ENCODE peak calls at places on chromosomes 2 and 18, in four cellular contexts. One of them, this sample, is unnamed.

GRCh38 chr2:8574196-8575010 is 107.5 kb upstream of the ID2 start:
- DNase-seq in PC-9: no peak
- DNase-seq in GM23248: peak; percentile 19
- DNase-seq in astrocyte: peak; percentile 43
- DNase-seq in this sample: peak; percentile 89

GRCh38 chr2:229922449-229923386 is at the start of gene FBXO36:
- DNase-seq in astrocyte: peak; percentile 44
- DNase-seq in GM23248: peak; percentile 94
- DNase-seq in PC-9: no peak
- DNase-seq in this sample: peak; percentile 90

GRCh38 chr2:241069821-241070281 is 32.2 kb downstream of the MTERF4 start:
- DNase-seq in PC-9: no peak
- DNase-seq in GM23248: no peak
- DNase-seq in astrocyte: no peak
- DNase-seq in this sample: peak; percentile 77

GRCh38 chr2:43566461-43566729 is 29.4 kb downstream of the THADA start:
- DNase-seq in PC-9: no peak
- DNase-seq in GM23248: no peak
- DNase-seq in astrocyte: no peak
- DNase-seq in this sample: no peak

GRCh38 chr2:11904029-11904428 is 157.6 kb downstream of the LPIN1 start:
- DNase-seq in GM23248: no peak
- DNase-seq in astrocyte: no peak
- DNase-seq in PC-9: no peak
- DNase-seq in this sample: no peak

GRCh38 chr2:185628985-185629384 is 109.6 kb upstream of the FSIP2 start:
- DNase-seq in GM23248: peak; percentile 9
- DNase-seq in PC-9: no peak
- DNase-seq in astrocyte: no peak
- DNase-seq in this sample: no peak

GRCh38 chr18:59026831-59027410 is 112.8 kb upstream of the SEC11C start:
- DNase-seq in PC-9: no peak
- DNase-seq in GM23248: no peak
- DNase-seq in astrocyte: no peak
- DNase-seq in this sample: no peak

GRCh38 chr18:8744656-8745055 is 39.3 kb downstream of the MTCL1 start:
- DNase-seq in GM23248: no peak
- DNase-seq in astrocyte: no peak
- DNase-seq in PC-9: no peak
- DNase-seq in this sample: no peak

GRCh38 chr18:11162889-11163288 is 13.5 kb upstream of the PIEZO2 start:
- DNase-seq in PC-9: no peak
- DNase-seq in astrocyte: no peak
- DNase-seq in GM23248: no peak
- DNase-seq in this sample: no peak

GRCh38 chr18:59512025-59512710 is 153.1 kb upstream of the LMAN1 start:
- DNase-seq in astrocyte: no peak
- DNase-seq in PC-9: peak; percentile 27
- DNase-seq in GM23248: no peak
- DNase-seq in this sample: no peak

GRCh38 chr18:30175621-30176225 is 866.8 kb downstream of the DSC3 start:
- DNase-seq in astrocyte: no peak
- DNase-seq in GM23248: no peak
- DNase-seq in PC-9: no peak
- DNase-seq in this sample: no peak

GRCh38 chr2:205752924-205753323 is 70.6 kb downstream of the NRP2 start:
- DNase-seq in astrocyte: peak; percentile 97
- DNase-seq in GM23248: no peak
- DNase-seq in PC-9: no peak
- DNase-seq in this sample: peak; percentile 80

GRCh38 chr2:161990036-161990435 is 84.0 kb downstream of the DPP4 start:
- DNase-seq in PC-9: no peak
- DNase-seq in GM23248: no peak
- DNase-seq in astrocyte: no peak
- DNase-seq in this sample: no peak

GRCh38 chr18:7532942-7533341 is 34.2 kb upstream of the PTPRM start:
- DNase-seq in astrocyte: no peak
- DNase-seq in PC-9: no peak
- DNase-seq in GM23248: no peak
- DNase-seq in this sample: no peak

GRCh38 chr2:148966432-148966758 is 72.1 kb upstream of the LYPD6B start:
- DNase-seq in PC-9: no peak
- DNase-seq in astrocyte: no peak
- DNase-seq in GM23248: no peak
- DNase-seq in this sample: no peak

GRCh38 chr2:134072973-134073490 is 180.8 kb upstream of the MGAT5 start:
- DNase-seq in PC-9: no peak
- DNase-seq in astrocyte: no peak
- DNase-seq in GM23248: no peak
- DNase-seq in this sample: no peak

GRCh38 chr18:10343778-10344177 is 110.7 kb upstream of the APCDD1 start:
- DNase-seq in GM23248: no peak
- DNase-seq in PC-9: no peak
- DNase-seq in astrocyte: no peak
- DNase-seq in this sample: no peak

GRCh38 chr18:40867452-40867851 is 1087.6 kb upstream of the PIK3C3 start:
- DNase-seq in PC-9: peak; percentile 41
- DNase-seq in GM23248: peak; percentile 91
- DNase-seq in astrocyte: peak; percentile 86
- DNase-seq in this sample: no peak

GRCh38 chr2:238684362-238685326 is 163.2 kb upstream of the TWIST2 start:
- DNase-seq in GM23248: peak; percentile 99
- DNase-seq in PC-9: peak; percentile 94
- DNase-seq in astrocyte: peak; percentile 99
- DNase-seq in this sample: peak; percentile 90

GRCh38 chr2:200405599-200406298 is 99.3 kb downstream of the SPATS2L start:
- DNase-seq in PC-9: peak; percentile 99
- DNase-seq in astrocyte: peak; percentile 95
- DNase-seq in GM23248: peak; percentile 93
- DNase-seq in this sample: peak; percentile 22

GRCh38 chr2:218798767-218799504 is 17.0 kb downstream of the CYP27A1 start:
- DNase-seq in astrocyte: peak; percentile 54
- DNase-seq in GM23248: no peak
- DNase-seq in PC-9: no peak
- DNase-seq in this sample: no peak

GRCh38 chr2:133579295-133579694 is 11.0 kb upstream of the NCKAP5 start:
- DNase-seq in PC-9: no peak
- DNase-seq in GM23248: peak; percentile 26
- DNase-seq in astrocyte: peak; percentile 72
- DNase-seq in this sample: peak; percentile 62

GRCh38 chr2:157440404-157441071 is 3.4 kb downstream of the CYTIP start:
- DNase-seq in GM23248: no peak
- DNase-seq in PC-9: no peak
- DNase-seq in astrocyte: no peak
- DNase-seq in this sample: no peak

GRCh38 chr2:182078988-182079602 is 93.4 kb downstream of the PPP1R1C start:
- DNase-seq in astrocyte: no peak
- DNase-seq in GM23248: no peak
- DNase-seq in PC-9: no peak
- DNase-seq in this sample: no peak

GRCh38 chr2:209471037-209471436 is 47.2 kb downstream of the MAP2 start:
- DNase-seq in GM23248: peak; percentile 73
- DNase-seq in PC-9: no peak
- DNase-seq in astrocyte: peak; percentile 62
- DNase-seq in this sample: no peak

GRCh38 chr2:106581755-106582430 is 94.7 kb downstream of the CD8B2 start:
- DNase-seq in GM23248: peak; percentile 91
- DNase-seq in astrocyte: peak; percentile 41
- DNase-seq in PC-9: no peak
- DNase-seq in this sample: peak; percentile 96

GRCh38 chr2:72141032-72141645 is 6.5 kb downstream of the CYP26B1 start:
- DNase-seq in PC-9: no peak
- DNase-seq in astrocyte: no peak
- DNase-seq in GM23248: no peak
- DNase-seq in this sample: no peak

GRCh38 chr2:160228141-160228963 is 28.3 kb upstream of the ITGB6 start:
- DNase-seq in GM23248: peak; percentile 91
- DNase-seq in PC-9: peak; percentile 89
- DNase-seq in astrocyte: peak; percentile 97
- DNase-seq in this sample: peak; percentile 86

GRCh38 chr2:218832081-218832480 is 478 bp upstream of the PRKAG3 start:
- DNase-seq in GM23248: peak; percentile 19
- DNase-seq in PC-9: no peak
- DNase-seq in astrocyte: no peak
- DNase-seq in this sample: no peak

GRCh38 chr2:203808041-203808750 is 59.4 kb upstream of the CTLA4 start:
- DNase-seq in PC-9: no peak
- DNase-seq in GM23248: peak; percentile 96
- DNase-seq in astrocyte: peak; percentile 99
- DNase-seq in this sample: peak; percentile 68

GRCh38 chr2:102235491-102235890 is 48.7 kb downstream of the IL1RL2 start:
- DNase-seq in astrocyte: no peak
- DNase-seq in PC-9: no peak
- DNase-seq in GM23248: peak; percentile 52
- DNase-seq in this sample: no peak

GRCh38 chr2:9602412-9602811 is 28.4 kb downstream of the YWHAQ start:
- DNase-seq in PC-9: no peak
- DNase-seq in GM23248: no peak
- DNase-seq in astrocyte: no peak
- DNase-seq in this sample: no peak
- H4K20me1 ChIP-seq in PC-9: peaks cover 70% of the 10 kb centered on the region
- H4K20me1 ChIP-seq in GM23248: peaks cover 17% of the 10 kb centered on the region
- H4K20me1 ChIP-seq in astrocyte: peaks cover 93% of the 10 kb centered on the region
- H4K20me1 ChIP-seq in this sample: peaks cover 57% of the 10 kb centered on the region

GRCh38 chr2:126317797-126318431 is 338.0 kb upstream of the GYPC start:
- DNase-seq in astrocyte: no peak
- DNase-seq in PC-9: no peak
- DNase-seq in GM23248: no peak
- DNase-seq in this sample: no peak
- H3K4me2 ChIP-seq in astrocyte: no peak overlapping the region
- H3K4me2 ChIP-seq in PC-9: no peak overlapping the region
- H3K4me2 ChIP-seq in GM23248: no peak overlapping the region
- H3K4me2 ChIP-seq in this sample: no peak overlapping the region

DNA sequence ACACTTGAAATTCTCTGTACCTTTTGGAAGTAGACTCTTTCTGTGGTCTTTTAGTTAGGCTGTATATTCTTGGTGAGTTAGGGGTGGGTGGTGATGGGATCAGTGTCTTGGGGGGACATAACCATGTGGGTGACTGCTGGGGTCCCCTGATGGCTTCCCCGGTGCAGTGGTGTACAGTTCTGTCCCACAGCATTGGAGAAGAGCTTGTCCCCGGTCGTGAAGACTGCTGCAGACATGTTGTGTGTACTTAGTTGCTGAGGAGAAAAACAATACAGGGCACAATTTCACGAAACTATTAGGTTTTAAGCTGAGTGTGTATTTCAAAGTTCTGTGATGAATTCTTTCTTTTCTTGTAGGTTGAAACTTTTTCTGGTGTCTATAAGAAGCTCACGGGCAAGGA is 5.4 kb downstream of the RPS7 start:
- DNase-seq in astrocyte: no peak
- DNase-seq in PC-9: no peak
- DNase-seq in GM23248: no peak
- DNase-seq in this sample: no peak
- H4K20me1 ChIP-seq in astrocyte: peaks cover 73% of the 10 kb centered on the region
- H4K20me1 ChIP-seq in PC-9: peaks cover 95% of the 10 kb centered on the region
- H4K20me1 ChIP-seq in GM23248: peaks cover 34% of the 10 kb centered on the region
- H4K20me1 ChIP-seq in this sample: peaks cover 57% of the 10 kb centered on the region

GRCh38 chr18:57790316-57790715 is 12.8 kb downstream of the ATP8B1 start:
- DNase-seq in GM23248: no peak
- DNase-seq in PC-9: no peak
- DNase-seq in astrocyte: no peak
- DNase-seq in this sample: no peak
- H3K4me2 ChIP-seq in GM23248: no peak overlapping the region
- H3K4me2 ChIP-seq in PC-9: peak overlapping the region; percentile 94
- H3K4me2 ChIP-seq in astrocyte: peak overlapping the region; percentile 70
- H3K4me2 ChIP-seq in this sample: peak overlapping the region; percentile 71

DNA sequence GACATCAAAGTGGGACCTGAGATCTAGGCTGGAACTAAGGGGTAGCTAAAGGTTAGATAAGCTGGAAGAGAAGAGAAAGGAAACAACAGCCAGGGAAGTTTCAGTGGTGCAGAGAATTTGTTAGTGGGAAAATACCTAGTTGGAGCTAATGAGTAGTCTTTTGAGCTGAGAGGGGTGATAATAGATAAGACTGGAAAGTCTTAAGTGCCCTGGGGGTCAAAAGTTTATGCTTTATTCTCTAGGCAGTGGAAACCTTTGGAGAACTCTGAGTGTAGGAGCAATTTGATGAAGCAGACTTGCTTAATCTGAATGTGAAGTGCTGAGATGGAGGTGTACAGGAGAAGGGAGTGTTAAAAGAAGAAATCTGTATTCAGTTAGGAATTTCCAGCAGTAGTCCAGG is 90.8 kb downstream of the CPS1 start:
- DNase-seq in GM23248: no peak
- DNase-seq in PC-9: no peak
- DNase-seq in astrocyte: no peak
- DNase-seq in this sample: no peak
- H4K20me1 ChIP-seq in GM23248: no peaks in the 10 kb centered on the region
- H4K20me1 ChIP-seq in PC-9: no peaks in the 10 kb centered on the region
- H4K20me1 ChIP-seq in astrocyte: no peaks in the 10 kb centered on the region
- H4K20me1 ChIP-seq in this sample: no peaks in the 10 kb centered on the region

GRCh38 chr2:130805613-130806012 is 31.1 kb upstream of the ARHGEF4 start:
- DNase-seq in PC-9: no peak
- DNase-seq in GM23248: no peak
- DNase-seq in astrocyte: no peak
- DNase-seq in this sample: no peak

GRCh38 chr2:130806370-130806769 is 30.3 kb upstream of the ARHGEF4 start:
- DNase-seq in PC-9: no peak
- DNase-seq in GM23248: no peak
- DNase-seq in astrocyte: no peak
- DNase-seq in this sample: no peak

GRCh38 chr2:130810490-130810889 is 26.2 kb upstream of the ARHGEF4 start:
- DNase-seq in PC-9: no peak
- DNase-seq in GM23248: no peak
- DNase-seq in astrocyte: no peak
- DNase-seq in this sample: no peak

GRCh38 chr2:130808482-130809268 is 28.0 kb upstream of the ARHGEF4 start:
- DNase-seq in astrocyte: no peak
- DNase-seq in GM23248: no peak
- DNase-seq in PC-9: peak; percentile 96
- DNase-seq in this sample: no peak

GRCh38 chr2:130807659-130808385 is 28.9 kb upstream of the ARHGEF4 start:
- DNase-seq in GM23248: peak; percentile 24
- DNase-seq in PC-9: peak; percentile 55
- DNase-seq in astrocyte: no peak
- DNase-seq in this sample: no peak
- H3K4me2 ChIP-seq in GM23248: no peak overlapping the region
- H3K4me2 ChIP-seq in PC-9: peak overlapping the region; percentile 68
- H3K4me2 ChIP-seq in astrocyte: no peak overlapping the region
- H3K4me2 ChIP-seq in this sample: no peak overlapping the region